ENCODE peak calls at places on chromosome 18, in four cellular contexts. Q is ACHN; Z is activated naive CD4-positive, alpha-beta T cell; P is thyroid gland. X is an unnamed sample.

GRCh38 chr18:57803119-57803969 is at the start of gene ATP8B1:
- DNase-seq in Q (peak), Z (no peak), P (peak), X (no peak)

GRCh38 chr18:64872710-64873458 is 724.0 kb upstream of the LINC00305 start:
- DNase-seq in Q (no peak), Z (no peak), P (no peak), X (no peak)

GRCh38 chr18:79771446-79772107 is 26.2 kb upstream of the KCNG2 start:
- DNase-seq in Q (no peak), Z (no peak), P (no peak), X (no peak)

GRCh38 chr18:21833619-21834300 is 93.2 kb downstream of the MIB1 start:
- DNase-seq in Q (no peak), Z (no peak), P (no peak), X (no peak)

GRCh38 chr18:31241900-31242409 is 76.0 kb upstream of the DSG1 start:
- DNase-seq in Q (peak), Z (no peak), P (peak), X (peak)

GRCh38 chr18:36411745-36412168 is 114.2 kb downstream of the FHOD3 start:
- DNase-seq in Q (peak), Z (no peak), P (no peak), X (peak)

GRCh38 chr18:45684341-45685115 is 39.5 kb upstream of the SLC14A1 start:
- DNase-seq in Q (no peak), Z (no peak), P (peak), X (no peak)

GRCh38 chr18:31417850-31418249 is 29.7 kb upstream of the DSG3 start:
- DNase-seq in Q (no peak), Z (no peak), P (no peak), X (no peak)

GRCh38 chr18:76565238-76566173 is 70.5 kb upstream of the ZNF516 start:
- DNase-seq in Q (peak), Z (no peak), P (peak), X (peak)

GRCh38 chr18:37779220-37779619 is 213.6 kb upstream of the CELF4 start:
- DNase-seq in Q (no peak), Z (no peak), P (no peak), X (no peak)

GRCh38 chr18:9446839-9447238 is 28.5 kb upstream of the RALBP1 start:
- DNase-seq in Q (no peak), Z (no peak), P (no peak), X (no peak)

GRCh38 chr18:5295981-5296705 is 617 bp upstream of the ZBTB14 start:
- DNase-seq in Q (peak), Z (peak), P (peak), X (peak)

GRCh38 chr18:48725596-48725995 is 186.8 kb downstream of the CTIF start:
- DNase-seq in Q (no peak), Z (no peak), P (no peak), X (no peak)

GRCh38 chr18:41940506-41941215 is 14.4 kb upstream of the PIK3C3 start:
- DNase-seq in Q (peak), Z (no peak), P (no peak), X (no peak)

GRCh38 chr18:10927980-10928605 is 221.3 kb downstream of the PIEZO2 start:
- DNase-seq in Q (no peak), Z (no peak), P (no peak), X (no peak)

GRCh38 chr18:36187826-36188721 is 777 bp downstream of the MOCOS start:
- DNase-seq in Q (peak), Z (no peak), P (no peak), X (peak)

GRCh38 chr18:10149768-10150556 is 236.1 kb downstream of the VAPA start:
- DNase-seq in Q (no peak), Z (no peak), P (no peak), X (no peak)

GRCh38 chr18:33440011-33440383 is 524 bp downstream of the CCDC178 start:
- DNase-seq in Q (peak), Z (no peak), P (peak), X (peak)

GRCh38 chr18:7657937-7658336 is 90.8 kb downstream of the PTPRM start:
- DNase-seq in Q (no peak), Z (no peak), P (no peak), X (no peak)

GRCh38 chr18:3892141-3892540 is 442.2 kb downstream of the TGIF1 start:
- DNase-seq in Q (no peak), Z (no peak), P (no peak), X (no peak)

GRCh38 chr18:62678847-62679535 is 36.4 kb upstream of the PHLPP1 start:
- DNase-seq in Q (no peak), Z (no peak), P (no peak), X (no peak)

X was measured in NCI-H460.